ENCODE peak calls at places on chromosome 19, in nine cellular contexts. Q, H, O, F, G, T, Z, I and C are unnamed samples.

GRCh38 chr19:12821761-12822160 is 12.6 kb downstream of the RTBDN start:
- DNase-seq in Q (no peak), H (no peak), O (no peak), F (no peak), G (no peak), T (no peak), Z (no peak), I (no peak), C (no peak)

GRCh38 chr19:14383556-14383897 is 2.3 kb downstream of the ADGRE5 start:
- DNase-seq in Q (no peak), H (peak; percentile 58), O (no peak), F (no peak), G (no peak), T (peak; percentile 52), Z (no peak), I (no peak), C (no peak)

GRCh38 chr19:46616631-46617322 is 8.1 kb downstream of the PTGIR start:
- DNase-seq in Q (no peak), H (peak; percentile 91), O (no peak), F (peak; percentile 77), G (peak; percentile 89), T (peak; percentile 61), Z (no peak), I (peak; percentile 81), C (peak; percentile 27)

GRCh38 chr19:663682-664117 is 686 bp upstream of the RNF126 start:
- DNase-seq in Q (no peak), H (no peak), O (no peak), F (no peak), G (no peak), T (no peak), Z (no peak), I (no peak), C (no peak)

GRCh38 chr19:47450478-47450877 is 21.2 kb downstream of the SLC8A2 start:
- DNase-seq in Q (no peak), H (no peak), O (no peak), F (no peak), G (no peak), T (no peak), Z (no peak), I (no peak), C (no peak)

GRCh38 chr19:11251650-11252314 is 10.5 kb downstream of the DOCK6 start:
- DNase-seq in Q (no peak), H (no peak), O (no peak), F (no peak), G (no peak), T (no peak), Z (no peak), I (no peak), C (no peak)

GRCh38 chr19:409515-410242 is 732 bp upstream of the C2CD4C start:
- DNase-seq in Q (no peak), H (peak; percentile 17), O (no peak), F (no peak), G (peak; percentile 57), T (no peak), Z (no peak), I (peak; percentile 30), C (no peak)

GRCh38 chr19:49200238-49200862 is 42.8 kb downstream of the TRPM4 start:
- DNase-seq in Q (no peak), H (no peak), O (no peak), F (peak; percentile 58), G (peak; percentile 65), T (no peak), Z (no peak), I (no peak), C (no peak)

GRCh38 chr19:13619203-13619632 is 112.9 kb upstream of the CACNA1A start:
- DNase-seq in Q (no peak), H (peak; percentile 23), O (peak; percentile 3), F (no peak), G (no peak), T (no peak), Z (no peak), I (no peak), C (no peak)

GRCh38 chr19:23996549-23996948 is 81.9 kb downstream of the ZNF726 start:
- DNase-seq in Q (no peak), H (peak; percentile 12), O (no peak), F (peak; percentile 48), G (peak; percentile 72), T (no peak), Z (no peak), I (no peak), C (no peak)

GRCh38 chr19:29851769-29852521 is 40.2 kb downstream of the CCNE1 start:
- DNase-seq in Q (no peak), H (no peak), O (no peak), F (no peak), G (no peak), T (peak; percentile 31), Z (no peak), I (no peak), C (no peak)

GRCh38 chr19:46211201-46211881 is 18.2 kb upstream of the IGFL1 start:
- DNase-seq in Q (no peak), H (no peak), O (no peak), F (peak; percentile 80), G (peak; percentile 89), T (no peak), Z (no peak), I (peak; percentile 49), C (no peak)

GRCh38 chr19:29372461-29372860 is 153.3 kb upstream of the VSTM2B start:
- DNase-seq in Q (no peak), H (no peak), O (no peak), F (no peak), G (no peak), T (no peak), Z (no peak), I (no peak), C (no peak)

GRCh38 chr19:2282062-2282861 is at the start of gene PEAK3:
- DNase-seq in Q (no peak), H (peak; percentile 66), O (no peak), F (no peak), G (peak; percentile 77), T (peak; percentile 90), Z (peak; percentile 39), I (peak; percentile 61), C (no peak)

DNA sequence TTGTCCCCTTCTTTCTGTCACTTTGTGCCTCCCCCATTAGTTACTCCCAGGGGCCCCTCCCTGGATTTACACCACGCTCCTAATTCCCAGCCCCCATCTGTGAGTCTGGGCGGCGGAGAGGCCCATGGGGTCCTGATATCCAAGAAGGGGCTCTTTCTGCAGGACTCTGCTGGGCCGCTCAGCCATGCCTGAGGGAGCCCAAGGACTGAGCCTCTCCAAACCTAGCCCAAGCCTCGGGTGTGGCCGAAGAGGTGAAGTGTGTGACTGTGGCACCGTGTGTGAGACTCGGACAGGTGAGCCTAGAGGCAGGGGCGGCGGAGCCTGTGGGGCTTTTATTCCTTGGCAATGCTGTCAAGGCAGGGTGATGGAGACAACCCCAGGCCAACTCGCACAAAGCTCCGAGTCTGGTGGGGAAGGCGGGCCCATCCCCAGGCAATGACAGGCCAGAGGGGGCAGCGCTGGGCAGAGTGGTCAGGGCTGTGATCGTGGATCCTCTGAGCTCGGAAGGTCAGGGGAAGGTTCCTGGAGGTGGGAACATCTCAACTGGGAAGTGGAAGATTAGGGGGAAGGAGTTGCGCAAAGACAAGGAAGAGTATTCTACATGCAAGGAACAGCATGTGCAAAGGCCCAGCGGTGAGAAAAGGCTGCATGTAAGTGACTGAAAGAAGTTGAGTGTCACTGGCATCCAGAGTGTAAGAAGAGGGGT is 1.6 kb downstream of the PLEKHG2 start:
- DNase-seq in Q (no peak), H (peak; percentile 62), O (no peak), F (peak; percentile 77), G (peak; percentile 49), T (no peak), Z (no peak), I (peak; percentile 54), C (no peak)
- TF ChIP-seq CTCF in Q (no peak), H (peak; percentile 20), O (peak; percentile 50), F (peak; percentile 51), G (peak; percentile 49), T (no peak), Z (no peak), I (peak; percentile 30), C (peak; percentile 9)

DNA sequence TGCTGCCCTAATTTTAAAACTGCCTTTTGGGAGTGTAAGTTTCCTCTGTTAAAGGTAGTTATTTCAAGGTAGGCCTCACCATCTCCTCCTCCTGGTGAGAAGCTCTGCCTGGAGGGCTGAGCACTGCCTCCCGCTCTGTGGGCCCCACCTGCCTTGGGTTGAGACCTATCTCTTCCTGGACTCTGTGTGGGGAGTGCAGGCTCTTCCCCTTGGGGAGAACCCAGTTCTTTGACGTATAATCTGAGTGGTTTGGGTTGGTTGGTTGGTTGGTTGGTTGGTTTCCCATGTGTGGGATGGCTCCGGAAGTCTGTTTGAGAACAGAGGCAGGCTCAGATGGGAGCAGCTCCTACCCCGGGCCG is 39.1 kb downstream of the ACTN4 start:
- DNase-seq in Q (no peak), H (no peak), O (no peak), F (no peak), G (no peak), T (peak; percentile 31), Z (peak; percentile 48), I (no peak), C (no peak)
- H3K4me3 ChIP-seq in Q (no peak overlapping the region), H (no peak overlapping the region), O (no peak overlapping the region), F (peak overlapping the region; percentile 2), G (peak overlapping the region; percentile 33), T (no peak overlapping the region), Z (no peak overlapping the region), I (no peak overlapping the region), C (no peak overlapping the region)

GRCh38 chr19:35337081-35337983 is 8.3 kb downstream of the CD22 start:
- DNase-seq in Q (no peak), H (no peak), O (no peak), F (no peak), G (no peak), T (no peak), Z (no peak), I (no peak), C (no peak)
- TF ChIP-seq CTCF in Q (no peak), H (no peak), O (no peak), F (no peak), G (no peak), T (no peak), Z (no peak), I (no peak), C (no peak)

DNA sequence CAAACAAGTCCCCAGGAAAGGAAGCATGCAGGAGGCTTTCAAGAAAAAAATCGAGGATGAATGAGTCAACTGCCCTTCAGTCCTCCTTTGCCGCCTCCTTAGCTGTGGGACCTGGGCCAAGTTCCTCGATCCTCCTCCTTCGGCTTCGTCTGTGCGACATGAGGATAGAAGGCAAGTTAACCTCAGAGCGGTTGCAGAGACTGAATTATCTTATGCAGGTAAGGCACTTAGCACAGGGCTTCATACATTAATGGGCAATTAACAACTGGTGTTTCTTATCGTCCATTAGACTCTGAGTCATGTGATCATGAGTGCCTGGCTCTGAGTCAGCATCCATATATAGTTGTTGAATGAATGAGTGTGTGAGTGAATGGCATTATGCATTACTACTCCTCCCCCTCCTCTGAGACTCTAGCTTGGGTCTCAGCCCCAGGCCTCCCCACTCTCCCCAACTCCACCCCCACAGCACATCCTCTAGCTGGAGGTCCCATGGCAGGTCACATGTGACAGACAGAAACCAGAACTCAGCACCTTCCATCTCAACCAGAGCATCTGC is 1.6 kb upstream of the TTC9B start:
- DNase-seq in Q (no peak), H (peak; percentile 76), O (peak; percentile 73), F (peak; percentile 85), G (no peak), T (no peak), Z (no peak), I (no peak), C (no peak)
- H3K4me3 ChIP-seq in Q (no peak overlapping the region), H (no peak overlapping the region), O (peak overlapping the region; percentile 40), F (peak overlapping the region; percentile 29), G (no peak overlapping the region), T (no peak overlapping the region), Z (no peak overlapping the region), I (no peak overlapping the region), C (no peak overlapping the region)